ENCODE peak calls at places on chromosomes 4 and X, in seven cellular contexts. One of them, this sample, is unnamed.

GRCh38 chr4:36399762-36400353 is 118.4 kb downstream of the DTHD1 start:
- DNase-seq in A549: peak
- DNase-seq in kidney epithelial cell: no peak
- DNase-seq in esophagus squamous epithelium: no peak
- DNase-seq in HL-60: peak
- DNase-seq in HFF-Myc: no peak
- DNase-seq in AG09309: no peak
- DNase-seq in this sample: no peak

GRCh38 chrX:25156323-25156722 is 140.6 kb upstream of the ARX start:
- DNase-seq in A549: peak
- DNase-seq in kidney epithelial cell: no peak
- DNase-seq in esophagus squamous epithelium: no peak
- DNase-seq in HL-60: no peak
- DNase-seq in HFF-Myc: no peak
- DNase-seq in AG09309: no peak
- DNase-seq in this sample: peak

GRCh38 chrX:120647127-120647526 is 17.3 kb upstream of the C1GALT1C1 start:
- DNase-seq in A549: no peak
- DNase-seq in kidney epithelial cell: no peak
- DNase-seq in esophagus squamous epithelium: no peak
- DNase-seq in HL-60: no peak
- DNase-seq in HFF-Myc: no peak
- DNase-seq in AG09309: no peak
- DNase-seq in this sample: no peak

GRCh38 chrX:16678689-16679088 is 28.7 kb downstream of the S100G start:
- DNase-seq in A549: no peak
- DNase-seq in kidney epithelial cell: no peak
- DNase-seq in esophagus squamous epithelium: no peak
- DNase-seq in HL-60: no peak
- DNase-seq in HFF-Myc: no peak
- DNase-seq in AG09309: no peak
- DNase-seq in this sample: no peak

GRCh38 chr4:4555916-4556315 is 14.1 kb upstream of the STX18 start:
- DNase-seq in A549: no peak
- DNase-seq in kidney epithelial cell: no peak
- DNase-seq in esophagus squamous epithelium: no peak
- DNase-seq in HL-60: no peak
- DNase-seq in HFF-Myc: peak
- DNase-seq in AG09309: peak
- DNase-seq in this sample: peak

GRCh38 chrX:21905976-21906375 is 34.5 kb upstream of the SMS start:
- DNase-seq in A549: no peak
- DNase-seq in kidney epithelial cell: no peak
- DNase-seq in esophagus squamous epithelium: no peak
- DNase-seq in HL-60: no peak
- DNase-seq in HFF-Myc: no peak
- DNase-seq in AG09309: no peak
- DNase-seq in this sample: no peak

GRCh38 chr4:153432971-153433752 is 33.0 kb upstream of the TMEM131L start:
- DNase-seq in A549: peak
- DNase-seq in kidney epithelial cell: no peak
- DNase-seq in esophagus squamous epithelium: peak
- DNase-seq in HL-60: peak
- DNase-seq in HFF-Myc: no peak
- DNase-seq in AG09309: peak
- DNase-seq in this sample: no peak

GRCh38 chrX:24231169-24231568 is 81.6 kb downstream of the ZFX start:
- DNase-seq in A549: peak
- DNase-seq in kidney epithelial cell: peak
- DNase-seq in esophagus squamous epithelium: no peak
- DNase-seq in HL-60: no peak
- DNase-seq in HFF-Myc: peak
- DNase-seq in AG09309: peak
- DNase-seq in this sample: peak

GRCh38 chrX:28391528-28391927 is 195.7 kb upstream of the IL1RAPL1 start:
- DNase-seq in A549: no peak
- DNase-seq in kidney epithelial cell: no peak
- DNase-seq in esophagus squamous epithelium: no peak
- DNase-seq in HL-60: no peak
- DNase-seq in HFF-Myc: no peak
- DNase-seq in AG09309: no peak
- DNase-seq in this sample: no peak

GRCh38 chrX:69222103-69223090 is 57.1 kb upstream of the PJA1 start:
- DNase-seq in A549: peak
- DNase-seq in kidney epithelial cell: peak
- DNase-seq in esophagus squamous epithelium: no peak
- DNase-seq in HL-60: peak
- DNase-seq in HFF-Myc: peak
- DNase-seq in AG09309: peak
- DNase-seq in this sample: peak

GRCh38 chr4:111722321-111722720 is 422.9 kb upstream of the FAM241A start:
- DNase-seq in A549: no peak
- DNase-seq in kidney epithelial cell: no peak
- DNase-seq in esophagus squamous epithelium: no peak
- DNase-seq in HL-60: no peak
- DNase-seq in HFF-Myc: no peak
- DNase-seq in AG09309: no peak
- DNase-seq in this sample: no peak

GRCh38 chr4:54225671-54226398 is 3.3 kb upstream of the PDGFRA start:
- DNase-seq in A549: no peak
- DNase-seq in kidney epithelial cell: no peak
- DNase-seq in esophagus squamous epithelium: no peak
- DNase-seq in HL-60: no peak
- DNase-seq in HFF-Myc: no peak
- DNase-seq in AG09309: no peak
- DNase-seq in this sample: no peak

GRCh38 chr4:185183622-185184281 is 20.0 kb downstream of the CFAP97 start:
- DNase-seq in A549: peak
- DNase-seq in kidney epithelial cell: peak
- DNase-seq in esophagus squamous epithelium: peak
- DNase-seq in HL-60: peak
- DNase-seq in HFF-Myc: peak
- DNase-seq in AG09309: peak
- DNase-seq in this sample: no peak

GRCh38 chrX:154542723-154543424 is 3.8 kb downstream of the G6PD start:
- DNase-seq in A549: peak
- DNase-seq in kidney epithelial cell: no peak
- DNase-seq in esophagus squamous epithelium: no peak
- DNase-seq in HL-60: peak
- DNase-seq in HFF-Myc: no peak
- DNase-seq in AG09309: no peak
- DNase-seq in this sample: no peak

GRCh38 chr4:11366859-11367258 is 61.8 kb downstream of the HS3ST1 start:
- DNase-seq in A549: no peak
- DNase-seq in kidney epithelial cell: no peak
- DNase-seq in esophagus squamous epithelium: no peak
- DNase-seq in HL-60: no peak
- DNase-seq in HFF-Myc: no peak
- DNase-seq in AG09309: no peak
- DNase-seq in this sample: no peak

GRCh38 chr4:155973639-155974475 is 20.2 kb upstream of the CTSO start:
- DNase-seq in A549: no peak
- DNase-seq in kidney epithelial cell: no peak
- DNase-seq in esophagus squamous epithelium: no peak
- DNase-seq in HL-60: no peak
- DNase-seq in HFF-Myc: no peak
- DNase-seq in AG09309: no peak
- DNase-seq in this sample: no peak

GRCh38 chr4:76256968-76257367 is 5.4 kb downstream of the FAM47E start:
- DNase-seq in A549: no peak
- DNase-seq in kidney epithelial cell: no peak
- DNase-seq in esophagus squamous epithelium: no peak
- DNase-seq in HL-60: no peak
- DNase-seq in HFF-Myc: no peak
- DNase-seq in AG09309: no peak
- DNase-seq in this sample: no peak

GRCh38 chr4:92270908-92271307 is 32.9 kb upstream of the GRID2 start:
- DNase-seq in A549: peak
- DNase-seq in kidney epithelial cell: no peak
- DNase-seq in esophagus squamous epithelium: no peak
- DNase-seq in HL-60: no peak
- DNase-seq in HFF-Myc: no peak
- DNase-seq in AG09309: no peak
- DNase-seq in this sample: no peak

GRCh38 chr4:149796381-149796780 is 19.3 kb downstream of the IQCM start:
- DNase-seq in A549: no peak
- DNase-seq in kidney epithelial cell: no peak
- DNase-seq in esophagus squamous epithelium: no peak
- DNase-seq in HL-60: no peak
- DNase-seq in HFF-Myc: no peak
- DNase-seq in AG09309: no peak
- DNase-seq in this sample: no peak

GRCh38 chr4:146930673-146931072 is 15.0 kb downstream of the TTC29 start:
- DNase-seq in A549: no peak
- DNase-seq in kidney epithelial cell: no peak
- DNase-seq in esophagus squamous epithelium: no peak
- DNase-seq in HL-60: no peak
- DNase-seq in HFF-Myc: no peak
- DNase-seq in AG09309: no peak
- DNase-seq in this sample: no peak

GRCh38 chr4:7068883-7069282 is 1.0 kb upstream of the GRPEL1 start:
- DNase-seq in A549: no peak
- DNase-seq in kidney epithelial cell: no peak
- DNase-seq in esophagus squamous epithelium: no peak
- DNase-seq in HL-60: no peak
- DNase-seq in HFF-Myc: no peak
- DNase-seq in AG09309: no peak
- DNase-seq in this sample: no peak

DNA sequence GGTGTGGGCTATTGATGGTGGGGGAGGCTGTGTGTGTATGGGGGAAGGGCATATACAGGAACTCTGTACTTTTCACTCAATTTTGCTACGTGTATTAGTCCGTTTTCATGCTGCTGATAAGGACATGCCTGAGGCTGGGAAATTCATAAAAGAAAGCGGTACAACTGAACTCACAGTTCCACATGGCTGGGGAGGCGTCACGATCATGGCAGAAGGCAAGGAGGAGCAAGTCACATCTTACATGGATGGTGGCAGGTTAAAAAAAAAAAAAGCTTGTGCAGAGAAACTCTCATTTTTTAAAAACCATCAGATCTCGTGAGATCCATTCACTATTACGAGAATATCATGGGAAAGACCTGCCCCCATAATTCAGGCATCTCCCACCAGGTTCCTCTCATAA is 152.3 kb downstream of the NEK1 start:
- DNase-seq in A549: no peak
- DNase-seq in kidney epithelial cell: no peak
- DNase-seq in esophagus squamous epithelium: no peak
- DNase-seq in HL-60: no peak
- DNase-seq in HFF-Myc: no peak
- DNase-seq in AG09309: no peak
- DNase-seq in this sample: no peak
- TF ChIP-seq CTCF in A549: no peak
- TF ChIP-seq CTCF in kidney epithelial cell: no peak
- TF ChIP-seq CTCF in esophagus squamous epithelium: no peak
- TF ChIP-seq CTCF in HL-60: no peak
- TF ChIP-seq CTCF in HFF-Myc: no peak
- TF ChIP-seq CTCF in AG09309: no peak
- TF ChIP-seq CTCF in this sample: no peak

DNA sequence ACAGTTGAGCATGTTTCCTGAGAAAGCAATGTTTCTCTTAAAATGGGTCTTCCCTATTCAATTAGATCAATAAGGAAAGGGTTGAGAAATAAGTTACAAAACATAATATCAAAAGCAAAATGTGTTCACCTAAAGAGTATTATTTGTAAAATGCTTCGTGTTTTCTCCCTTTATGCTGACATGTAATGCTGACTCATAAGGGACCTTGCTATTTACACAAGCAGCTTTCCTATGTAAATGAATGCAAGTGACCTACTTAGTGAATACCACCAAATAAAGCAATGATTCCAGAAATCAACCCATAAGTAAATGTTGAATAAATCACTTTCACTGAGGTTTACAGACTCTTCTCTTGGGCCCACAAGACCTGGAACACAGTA is 91.5 kb downstream of the ELOVL6 start:
- DNase-seq in A549: peak
- DNase-seq in kidney epithelial cell: peak
- DNase-seq in esophagus squamous epithelium: no peak
- DNase-seq in HL-60: no peak
- DNase-seq in HFF-Myc: peak
- DNase-seq in AG09309: no peak
- DNase-seq in this sample: no peak
- H3K4me3 ChIP-seq in A549: peak
- H3K4me3 ChIP-seq in kidney epithelial cell: no peak
- H3K4me3 ChIP-seq in esophagus squamous epithelium: no peak
- H3K4me3 ChIP-seq in HL-60: no peak
- H3K4me3 ChIP-seq in HFF-Myc: no peak
- H3K4me3 ChIP-seq in AG09309: no peak
- H3K4me3 ChIP-seq in this sample: no peak

DNA sequence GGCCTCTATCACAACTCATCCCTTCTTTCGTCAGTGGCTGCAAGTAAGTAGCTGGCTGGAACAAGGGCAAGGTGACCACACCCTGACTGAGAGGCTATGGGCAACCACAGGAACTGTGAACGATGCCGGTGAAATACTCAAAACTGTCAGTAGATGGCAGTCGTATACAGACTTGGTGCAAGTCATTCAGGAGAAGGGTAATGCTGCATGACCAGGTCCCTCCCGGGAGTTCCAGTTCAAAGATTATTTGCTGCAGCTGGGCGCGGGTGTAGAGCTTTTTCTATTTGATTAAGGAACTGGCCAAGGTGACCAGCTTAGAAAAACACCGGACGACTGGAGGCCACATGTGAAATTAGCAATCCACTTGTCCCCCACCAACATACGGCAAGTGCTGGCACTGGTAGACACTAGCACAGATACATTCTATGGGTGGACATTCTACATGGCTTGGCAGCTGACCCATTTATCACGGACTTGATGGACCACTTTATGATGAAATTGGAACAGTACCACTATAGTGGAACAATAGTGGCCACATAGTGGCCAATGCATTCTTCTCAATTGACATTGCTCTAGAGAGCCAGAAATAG is 726.6 kb downstream of the TRAM1L1 start:
- DNase-seq in A549: peak
- DNase-seq in kidney epithelial cell: peak
- DNase-seq in esophagus squamous epithelium: no peak
- DNase-seq in HL-60: peak
- DNase-seq in HFF-Myc: peak
- DNase-seq in AG09309: peak
- DNase-seq in this sample: peak
- TF ChIP-seq CTCF in A549: peak
- TF ChIP-seq CTCF in kidney epithelial cell: peak
- TF ChIP-seq CTCF in esophagus squamous epithelium: peak
- TF ChIP-seq CTCF in HL-60: peak
- TF ChIP-seq CTCF in HFF-Myc: peak
- TF ChIP-seq CTCF in AG09309: peak
- TF ChIP-seq CTCF in this sample: peak

GRCh38 chr4:74097631-74098550 is 1.1 kb downstream of the CXCL2 start:
- DNase-seq in A549: peak
- DNase-seq in kidney epithelial cell: no peak
- DNase-seq in esophagus squamous epithelium: no peak
- DNase-seq in HL-60: no peak
- DNase-seq in HFF-Myc: no peak
- DNase-seq in AG09309: no peak
- DNase-seq in this sample: no peak
- H3K4me3 ChIP-seq in A549: peak
- H3K4me3 ChIP-seq in kidney epithelial cell: peak
- H3K4me3 ChIP-seq in esophagus squamous epithelium: peak
- H3K4me3 ChIP-seq in HL-60: peak
- H3K4me3 ChIP-seq in HFF-Myc: peak
- H3K4me3 ChIP-seq in AG09309: peak
- H3K4me3 ChIP-seq in this sample: peak

GRCh38 chr4:89293299-89293698 is 14.3 kb downstream of the GPRIN3 start:
- DNase-seq in A549: no peak
- DNase-seq in kidney epithelial cell: no peak
- DNase-seq in esophagus squamous epithelium: no peak
- DNase-seq in HL-60: no peak
- DNase-seq in HFF-Myc: no peak
- DNase-seq in AG09309: no peak
- DNase-seq in this sample: no peak
- TF ChIP-seq CTCF in A549: no peak
- TF ChIP-seq CTCF in kidney epithelial cell: no peak
- TF ChIP-seq CTCF in esophagus squamous epithelium: no peak
- TF ChIP-seq CTCF in HL-60: no peak
- TF ChIP-seq CTCF in HFF-Myc: no peak
- TF ChIP-seq CTCF in AG09309: no peak
- TF ChIP-seq CTCF in this sample: no peak

This sample was measured in BJ.